ENCODE peak calls at places on chromosomes 3 and 15, in five cellular contexts. S is hepatic stellate cell, I is heart right ventricle, H is GM20000, R is progenitor cell of endocrine pancreas. O is an unnamed sample.

GRCh38 chr3:51946796-51947195 is 4.6 kb downstream of the PARP3 start:
- DNase-seq in H (no peak), R (no peak), S (no peak), I (no peak), O (no peak)

GRCh38 chr3:88263417-88264116 is 113.8 kb downstream of the C3orf38 start:
- DNase-seq in S (no peak), R (no peak), H (no peak), I (no peak), O (no peak)

GRCh38 chr15:42071717-42072116 is 22.6 kb downstream of the PLA2G4D start:
- DNase-seq in H (no peak), I (no peak), S (no peak), R (no peak), O (no peak)

GRCh38 chr3:124886168-124887051 is 755 bp downstream of the ITGB5 start:
- DNase-seq in S (peak), R (peak), H (peak), I (peak), O (no peak)

GRCh38 chr3:73576995-73577394 is 47.7 kb downstream of the PDZRN3 start:
- DNase-seq in R (no peak), H (no peak), I (no peak), S (no peak), O (no peak)

GRCh38 chr3:161390200-161390599 is 18.9 kb upstream of the SPTSSB start:
- DNase-seq in R (no peak), H (no peak), I (no peak), S (no peak), O (no peak)

GRCh38 chr3:27659279-27660021 is 62.7 kb downstream of the EOMES start:
- DNase-seq in I (peak), S (peak), H (peak), R (peak), O (no peak)

GRCh38 chr3:176415896-176416295 is 781.4 kb downstream of the TBL1XR1 start:
- DNase-seq in I (no peak), R (no peak), H (no peak), S (no peak), O (no peak)

GRCh38 chr15:89206908-89207331 is 14.5 kb downstream of the RLBP1 start:
- DNase-seq in R (peak), S (peak), I (peak), H (peak), O (no peak)

GRCh38 chr3:183576487-183577107 is 21.1 kb upstream of the KLHL6 start:
- DNase-seq in R (no peak), H (no peak), I (no peak), S (no peak), O (no peak)

GRCh38 chr3:119418641-119419040 is 44.8 kb downstream of the TMEM39A start:
- DNase-seq in H (no peak), S (no peak), R (no peak), I (no peak), O (no peak)

GRCh38 chr3:97692831-97693230 is 71.7 kb upstream of the ARL6 start:
- DNase-seq in S (no peak), R (no peak), I (no peak), H (no peak), O (no peak)

GRCh38 chr15:92809880-92810361 is 90.2 kb upstream of the CHD2 start:
- DNase-seq in R (no peak), H (peak), S (peak), I (peak), O (peak)

O was measured in GM12864.